ENCODE peak calls at places on chromosomes 16 and 17, in seven cellular contexts. Z is SJCRH30, N is heart right ventricle, Y is ovary, C is Karpas-422, I is adrenal gland, A is OCI-LY7. G is an unnamed sample. For H3K4me1, the result is how much of the 10 kb centered on the place peaks cover.

GRCh38 chr17:36849871-36850348 is 87.4 kb upstream of the LHX1 start:
- DNase-seq in Y (no peak), N (no peak), Z (peak), I (no peak), C (no peak), A (peak), G (peak)

GRCh38 chr16:19746561-19746960 is 28.5 kb downstream of the IQCK start:
- DNase-seq in A (no peak), Y (no peak), Z (peak), C (no peak), N (no peak), I (no peak), G (peak)

GRCh38 chr16:31382485-31383161 is 10.5 kb upstream of the ITGAD start:
- DNase-seq in I (peak), N (peak), A (peak), Y (no peak), Z (peak), C (peak), G (peak)

GRCh38 chr17:40317345-40317873 is 8.4 kb downstream of the RARA start:
- DNase-seq in C (peak), A (peak), Y (peak), N (no peak), Z (peak), I (peak), G (peak)

GRCh38 chr17:48636177-48637018 is 10.2 kb upstream of the HOXB9 start:
- DNase-seq in C (peak), Z (peak), Y (no peak), N (peak), I (peak), A (peak), G (peak)

GRCh38 chr16:23557779-23558330 is 328 bp downstream of the UBFD1 start:
- DNase-seq in I (peak), C (no peak), N (no peak), Y (no peak), Z (no peak), A (no peak), G (no peak)

GRCh38 chr16:31074814-31075183 is 577 bp downstream of the ZNF646 start:
- DNase-seq in Z (no peak), I (no peak), C (no peak), N (no peak), A (no peak), Y (no peak), G (no peak)

GRCh38 chr17:67262420-67262819 is 17.4 kb upstream of the HELZ start:
- DNase-seq in Y (no peak), C (no peak), Z (no peak), A (no peak), I (no peak), N (no peak), G (no peak)

GRCh38 chr16:51953541-51953940 is 593.4 kb downstream of the TOX3 start:
- DNase-seq in Z (no peak), Y (no peak), C (no peak), A (no peak), N (no peak), I (no peak), G (no peak)

GRCh38 chr17:40888321-40888720 is 3.3 kb upstream of the KRT20 start:
- DNase-seq in I (no peak), Y (no peak), C (no peak), Z (no peak), A (no peak), N (no peak), G (no peak)

GRCh38 chr17:64155751-64156544 is 26.0 kb upstream of the ERN1 start:
- DNase-seq in C (no peak), Z (peak), Y (no peak), A (no peak), I (peak), N (peak), G (no peak)

GRCh38 chr17:43316522-43317142 is 82.2 kb upstream of the ARL4D start:
- DNase-seq in I (no peak), C (peak), Y (no peak), N (no peak), Z (no peak), A (peak), G (no peak)

GRCh38 chr16:84810518-84811273 is 9.1 kb upstream of the CRISPLD2 start:
- DNase-seq in N (no peak), Y (no peak), Z (no peak), C (no peak), A (no peak), I (no peak), G (no peak)

GRCh38 chr17:48393271-48393670 is 36.7 kb downstream of the SKAP1 start:
- DNase-seq in Z (no peak), I (no peak), N (no peak), A (no peak), Y (no peak), C (no peak), G (no peak)

GRCh38 chr16:47995354-47995753 is 160.4 kb downstream of the ABCC12 start:
- DNase-seq in C (no peak), I (no peak), A (no peak), Z (no peak), N (no peak), Y (no peak), G (no peak)

GRCh38 chr16:51596247-51596646 is 445.2 kb upstream of the SALL1 start:
- DNase-seq in A (no peak), N (no peak), Y (no peak), I (no peak), C (no peak), Z (no peak), G (no peak)

GRCh38 chr16:31527617-31528287 is at the start of gene AHSP:
- DNase-seq in Y (no peak), Z (no peak), A (no peak), N (no peak), C (no peak), I (no peak), G (no peak)

GRCh38 chr16:75218256-75219076 is at the start of gene CTRB1:
- DNase-seq in I (peak), A (no peak), N (no peak), Z (peak), Y (no peak), C (no peak), G (no peak)

GRCh38 chr16:56101480-56101879 is 89.8 kb upstream of the GNAO1 start:
- DNase-seq in I (no peak), N (no peak), Z (no peak), C (no peak), Y (no peak), A (no peak), G (peak)

GRCh38 chr16:77579283-77579985 is 142.9 kb upstream of the NUDT7 start:
- DNase-seq in A (no peak), I (no peak), C (no peak), Z (no peak), N (no peak), Y (no peak), G (no peak)

GRCh38 chr16:86622700-86623615 is 44.6 kb downstream of the FOXL1 start:
- DNase-seq in N (no peak), A (no peak), Y (no peak), I (no peak), C (no peak), Z (no peak), G (no peak)
- H3K4me1 ChIP-seq in N (under half), A (under half), Y (under half), I (under half), C (under half), Z (under half), G (under half)

DNA sequence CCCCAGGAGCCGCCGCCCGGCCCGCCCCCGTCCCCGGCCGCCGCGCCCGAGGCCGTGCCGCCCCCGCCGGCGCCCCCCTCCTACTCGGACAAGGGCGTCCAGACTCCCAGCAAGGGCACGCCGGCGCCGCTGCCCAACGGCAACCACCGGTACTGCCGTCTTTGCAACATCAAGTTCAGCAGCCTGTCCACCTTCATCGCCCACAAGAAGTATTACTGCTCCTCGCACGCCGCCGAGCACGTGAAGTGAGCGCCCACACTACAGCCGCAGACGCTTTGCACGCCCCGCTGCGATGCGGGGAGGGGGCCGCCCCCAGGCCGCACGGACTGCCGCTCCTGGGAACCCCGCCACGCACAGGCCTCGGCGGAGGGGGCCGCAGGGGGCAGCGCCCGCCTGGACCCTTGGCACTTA is 35.5 kb upstream of the ZC3H18 start:
- DNase-seq in N (peak), I (peak), A (peak), C (peak), Y (peak), Z (no peak), G (peak)
- H3K4me3 ChIP-seq in N (peak), I (no peak), A (peak), C (peak), Y (peak), Z (peak), G (no peak)

GRCh38 chr16:10859650-10860049 is 17.4 kb upstream of the CIITA start:
- DNase-seq in I (no peak), C (no peak), N (no peak), A (no peak), Y (no peak), Z (no peak), G (no peak)

GRCh38 chr16:10859020-10859419 is 18.0 kb upstream of the CIITA start:
- DNase-seq in Z (no peak), C (no peak), N (no peak), I (no peak), Y (no peak), A (no peak), G (no peak)

GRCh38 chr16:10858203-10858602 is 18.8 kb upstream of the CIITA start:
- DNase-seq in Z (no peak), N (no peak), Y (no peak), I (no peak), C (no peak), A (no peak), G (no peak)

GRCh38 chr16:10852948-10853347 is 24.1 kb upstream of the CIITA start:
- DNase-seq in Z (no peak), C (no peak), N (no peak), Y (no peak), I (no peak), A (no peak), G (no peak)

DNA sequence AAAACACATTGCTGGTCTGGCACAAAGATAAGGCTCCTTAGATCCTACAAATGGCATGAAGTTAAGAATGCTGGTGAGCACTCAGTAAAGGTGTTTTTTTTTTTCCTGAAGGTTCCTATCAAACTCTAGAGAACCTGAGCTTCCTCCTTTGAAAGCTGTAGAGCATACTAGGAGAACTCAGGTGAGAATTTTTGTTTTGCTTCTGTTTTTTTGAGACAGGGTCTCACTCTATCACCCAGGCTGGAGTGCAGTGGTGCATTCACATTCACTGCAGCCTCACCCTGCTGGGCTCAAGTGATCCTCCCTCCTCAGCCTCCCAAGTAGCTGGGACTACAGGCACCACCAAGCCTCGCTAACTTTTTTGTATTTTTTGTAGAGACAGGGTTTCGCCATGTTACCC is 21.0 kb upstream of the CIITA start:
- DNase-seq in A (no peak), Z (no peak), C (no peak), N (no peak), I (no peak), Y (no peak), G (no peak)
- H3K4me1 ChIP-seq in A (under half), Z (under half), C (under half), N (under half), I (under half), Y (under half), G (under half)

GRCh38 chr17:51045616-51046526 is 74.8 kb downstream of the SPAG9 start:
- DNase-seq in N (no peak), I (no peak), Y (no peak), C (no peak), Z (no peak), A (no peak), G (no peak)
- H3K4me3 ChIP-seq in N (peak), I (peak), Y (peak), C (no peak), Z (peak), A (no peak), G (peak)

GRCh38 chr17:57916925-57917858 is 38.0 kb downstream of the CUEDC1 start:
- DNase-seq in I (peak), C (no peak), Y (no peak), N (peak), A (no peak), Z (no peak), G (no peak)
- H3K4me1 ChIP-seq in I (under half), C (under half), Y (under half), N (half or more), A (under half), Z (half or more), G (under half)

GRCh38 chr16:87490091-87490798 is 2.6 kb downstream of the ZCCHC14 start:
- DNase-seq in A (no peak), Y (no peak), I (no peak), C (no peak), Z (no peak), N (no peak), G (no peak)
- H3K4me3 ChIP-seq in A (peak), Y (peak), I (peak), C (no peak), Z (no peak), N (peak), G (peak)